ENCODE peak calls at places on chromosomes 1 and 21, in four cellular contexts. E, T, D and W are unnamed samples.

GRCh38 chr1:13617773-13618172 is 34.1 kb downstream of the PDPN start:
- DNase-seq in E (peak; percentile 27), T (no peak), D (no peak), W (no peak)

GRCh38 chr1:6037338-6037762 is 8.3 kb upstream of the KCNAB2 start:
- DNase-seq in E (peak; percentile 52), T (no peak), D (no peak), W (no peak)

GRCh38 chr1:115142616-115143015 is 53.3 kb upstream of the TSPAN2 start:
- DNase-seq in E (no peak), T (no peak), D (no peak), W (no peak)

GRCh38 chr1:169475806-169476205 is 9.9 kb downstream of the SLC19A2 start:
- DNase-seq in E (no peak), T (no peak), D (no peak), W (no peak)

GRCh38 chr1:205582046-205582445 is 49.8 kb downstream of the ELK4 start:
- DNase-seq in E (no peak), T (peak; percentile 11), D (no peak), W (no peak)

GRCh38 chr21:23152130-23152529 is 2153.9 kb downstream of the NCAM2 start:
- DNase-seq in E (no peak), T (no peak), D (no peak), W (no peak)

GRCh38 chr1:60388092-60388987 is 314.8 kb upstream of the C1orf87 start:
- DNase-seq in E (peak; percentile 23), T (no peak), D (no peak), W (no peak)

GRCh38 chr21:25126564-25126963 is 480.7 kb downstream of the MRPL39 start:
- DNase-seq in E (no peak), T (no peak), D (no peak), W (no peak)

GRCh38 chr1:244662604-244663003 is 9.7 kb downstream of the DESI2 start:
- DNase-seq in E (peak; percentile 41), T (no peak), D (no peak), W (no peak)

GRCh38 chr1:106659490-106660244 is 396.8 kb upstream of the PRMT6 start:
- DNase-seq in E (peak; percentile 94), T (no peak), D (no peak), W (no peak)

GRCh38 chr1:245823408-245824147 is 668.8 kb downstream of the KIF26B start:
- DNase-seq in E (peak; percentile 7), T (no peak), D (no peak), W (no peak)

GRCh38 chr1:64060611-64061302 is 142.7 kb upstream of the UBE2U start:
- DNase-seq in E (no peak), T (no peak), D (no peak), W (no peak)

GRCh38 chr1:245688536-245689453 is 534.0 kb downstream of the KIF26B start:
- DNase-seq in E (no peak), T (no peak), D (no peak), W (no peak)

GRCh38 chr1:9101510-9102146 is 27.3 kb downstream of the GPR157 start:
- DNase-seq in E (peak; percentile 56), T (no peak), D (no peak), W (peak; percentile 71)

GRCh38 chr1:53063744-53064515 is 1.9 kb downstream of the PODN start:
- DNase-seq in E (no peak), T (no peak), D (no peak), W (no peak)

GRCh38 chr21:29017639-29018237 is 1.4 kb downstream of the RWDD2B start:
- DNase-seq in E (no peak), T (no peak), D (no peak), W (peak; percentile 39)

GRCh38 chr1:10179751-10180150 is 30.6 kb upstream of the KIF1B start:
- DNase-seq in E (no peak), T (no peak), D (no peak), W (no peak)

GRCh38 chr1:63969461-63969893 is 195.7 kb downstream of the ROR1 start:
- DNase-seq in E (peak; percentile 77), T (no peak), D (no peak), W (no peak)

GRCh38 chr1:79079770-79080169 is 73.2 kb upstream of the ADGRL4 start:
- DNase-seq in E (peak; percentile 90), T (no peak), D (no peak), W (no peak)

GRCh38 chr1:30986755-30987154 is 78.2 kb upstream of the SDC3 start:
- DNase-seq in E (no peak), T (no peak), D (no peak), W (no peak)

GRCh38 chr1:236334893-236335545 is 53.3 kb upstream of the ERO1B start:
- DNase-seq in E (no peak), T (no peak), D (no peak), W (no peak)

GRCh38 chr1:116737020-116737854 is 17.0 kb upstream of the CD2 start:
- DNase-seq in E (peak; percentile 68), T (no peak), D (no peak), W (peak; percentile 64)

GRCh38 chr1:109228167-109228566 is 14.4 kb downstream of the SARS1 start:
- DNase-seq in E (no peak), T (no peak), D (no peak), W (no peak)

GRCh38 chr21:28922368-28922767 is 70.3 kb downstream of the LTN1 start:
- DNase-seq in E (no peak), T (no peak), D (no peak), W (no peak)

GRCh38 chr21:40136571-40136970 is 269.3 kb downstream of the PCP4 start:
- DNase-seq in E (no peak), T (no peak), D (no peak), W (no peak)

GRCh38 chr21:44473915-44474555 is 18.7 kb downstream of the LRRC3 start:
- DNase-seq in E (no peak), T (no peak), D (no peak), W (no peak)

GRCh38 chr1:181354865-181355264 is 128.5 kb upstream of the CACNA1E start:
- DNase-seq in E (no peak), T (no peak), D (no peak), W (no peak)

GRCh38 chr21:32119389-32119788 is 159.5 kb downstream of the MIS18A start:
- DNase-seq in E (no peak), T (no peak), D (no peak), W (no peak)

GRCh38 chr1:178739285-178740045 is 14.4 kb downstream of the RALGPS2 start:
- DNase-seq in E (peak; percentile 46), T (no peak), D (no peak), W (no peak)

GRCh38 chr1:202189012-202189790 is 4.4 kb upstream of the LGR6 start:
- DNase-seq in E (peak; percentile 73), T (no peak), D (peak; percentile 76), W (peak; percentile 71)

GRCh38 chr21:33981341-33982101 is 65.9 kb upstream of the ATP5PO start:
- DNase-seq in E (no peak), T (no peak), D (no peak), W (no peak)

GRCh38 chr1:110196917-110197782 is 13.0 kb upstream of the KCNC4 start:
- DNase-seq in E (peak; percentile 69), T (no peak), D (peak; percentile 44), W (peak; percentile 68)

GRCh38 chr1:31843506-31843905 is 27.7 kb upstream of the SPOCD1 start:
- DNase-seq in E (peak; percentile 41), T (no peak), D (no peak), W (no peak)

GRCh38 chr1:164785841-164786534 is 227.0 kb downstream of the PBX1 start:
- DNase-seq in E (no peak), T (no peak), D (no peak), W (no peak)

GRCh38 chr1:98949166-98949565 is 55.5 kb downstream of the PLPPR5 start:
- DNase-seq in E (no peak), T (no peak), D (no peak), W (no peak)

GRCh38 chr1:22048351-22049192 is 3.9 kb upstream of the CDC42 start:
- DNase-seq in E (peak; percentile 71), T (no peak), D (no peak), W (no peak)

GRCh38 chr1:44693900-44694299 is 19.4 kb downstream of the ARMH1 start:
- DNase-seq in E (no peak), T (no peak), D (no peak), W (no peak)

GRCh38 chr1:44695671-44696070 is 21.2 kb downstream of the ARMH1 start:
- DNase-seq in E (no peak), T (no peak), D (no peak), W (no peak)

GRCh38 chr1:44694863-44695478 is 20.5 kb downstream of the ARMH1 start:
- DNase-seq in E (no peak), T (no peak), D (no peak), W (no peak)

GRCh38 chr1:44698138-44698537 is 23.6 kb downstream of the ARMH1 start:
- DNase-seq in E (peak; percentile 56), T (no peak), D (no peak), W (no peak)

GRCh38 chr1:44696789-44697188 is 22.3 kb downstream of the ARMH1 start:
- DNase-seq in E (no peak), T (no peak), D (no peak), W (no peak)
- H3K4me3 ChIP-seq in E (no peak overlapping the region), T (no peak overlapping the region), D (no peak overlapping the region), W (no peak overlapping the region)

GRCh38 chr1:188194916-188195315 is 1366.2 kb downstream of the PLA2G4A start:
- DNase-seq in E (no peak), T (no peak), D (peak; percentile 29), W (no peak)
- H3K36me3 ChIP-seq in E (no peaks in the 10 kb centered on the region), T (no peaks in the 10 kb centered on the region), D (no peaks in the 10 kb centered on the region), W (no peaks in the 10 kb centered on the region)

GRCh38 chr1:65420590-65421340 is at the start of the genes LEPR and LEPROT:
- DNase-seq in E (peak; percentile 45), T (no peak), D (no peak), W (no peak)

GRCh38 chr1:65417729-65418128 is 2.7 kb upstream of the LEPR start:
- DNase-seq in E (peak; percentile 35), T (no peak), D (no peak), W (no peak)

GRCh38 chr1:65419681-65420589 is 533 bp upstream of the LEPR start:
- DNase-seq in E (peak; percentile 98), T (peak; percentile 98), D (peak; percentile 99), W (peak; percentile 99)

GRCh38 chr1:65416767-65417166 is 3.7 kb upstream of the LEPR start:
- DNase-seq in E (no peak), T (no peak), D (no peak), W (no peak)

GRCh38 chr1:65418522-65419185 is 1.8 kb upstream of the LEPR start:
- DNase-seq in E (peak; percentile 31), T (no peak), D (no peak), W (no peak)
- H3K27ac ChIP-seq in E (no peak overlapping the region), T (peak overlapping the region; percentile 91), D (no peak overlapping the region), W (no peak overlapping the region)

DNA sequence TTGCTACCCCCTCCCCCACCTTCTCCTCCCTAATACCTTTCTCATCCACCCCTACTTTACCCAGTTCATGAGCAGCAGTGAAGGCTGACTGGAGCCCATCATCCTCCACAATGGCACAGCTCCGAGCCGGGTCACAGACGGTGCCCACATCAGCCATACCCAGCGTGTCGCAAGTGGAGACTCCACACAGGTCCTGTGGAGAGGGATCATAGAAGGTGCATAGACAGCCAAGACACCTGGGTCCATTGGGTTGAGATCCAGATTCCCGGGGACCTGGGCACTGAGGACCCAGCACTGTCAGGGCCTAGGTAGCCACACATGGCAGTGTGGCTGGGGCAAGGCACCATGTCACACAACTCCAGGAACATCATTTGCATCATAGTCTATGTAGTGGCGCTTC is 2.7 kb downstream of the ADAMTS4 start:
- DNase-seq in E (no peak), T (no peak), D (no peak), W (no peak)
- H3K4me3 ChIP-seq in E (no peak overlapping the region), T (no peak overlapping the region), D (no peak overlapping the region), W (no peak overlapping the region)